ENCODE peak calls at places on chromosomes 12 and 14, in six cellular contexts. D is hepatocyte, T is stomach, I is ovary, K is psoas muscle, Y is mammary epithelial cell. B is an unnamed sample. For H3K4me1, the result is how much of the 10 kb centered on the place peaks cover.

GRCh38 chr12:14920475-14921126 is 17.7 kb downstream of the ERP27 start:
- DNase-seq in I (no peak), D (no peak), K (no peak), T (no peak), Y (no peak), B (no peak)

GRCh38 chr12:108078428-108078827 is 50.7 kb upstream of the WSCD2 start:
- DNase-seq in T (no peak), K (no peak), I (no peak), Y (no peak), D (no peak), B (no peak)

GRCh38 chr14:102971836-102972606 is 49.6 kb downstream of the AMN start:
- DNase-seq in I (no peak), K (no peak), D (no peak), T (no peak), Y (no peak), B (peak)

GRCh38 chr12:125742413-125742812 is 677.2 kb downstream of the AACS start:
- DNase-seq in K (no peak), D (no peak), I (no peak), T (no peak), Y (no peak), B (no peak)

GRCh38 chr14:64841121-64841611 is 38.5 kb downstream of the SPTB start:
- DNase-seq in Y (peak), T (no peak), D (peak), I (no peak), K (peak), B (no peak)

GRCh38 chr12:52013626-52014310 is 7.0 kb downstream of the TAMALIN start:
- DNase-seq in T (no peak), K (no peak), D (no peak), Y (no peak), I (no peak), B (no peak)

GRCh38 chr12:65962921-65963883 is 138.9 kb downstream of the HMGA2 start:
- DNase-seq in D (peak), I (peak), K (no peak), Y (no peak), T (no peak), B (no peak)

GRCh38 chr12:76033116-76034001 is 1.8 kb upstream of the PHLDA1 start:
- DNase-seq in T (no peak), I (no peak), D (peak), K (no peak), Y (peak), B (no peak)

GRCh38 chr14:68896132-68896531 is 83.0 kb downstream of the ACTN1 start:
- DNase-seq in Y (no peak), K (no peak), T (no peak), D (no peak), I (no peak), B (peak)

GRCh38 chr12:71840226-71840847 is 778 bp downstream of the TBC1D15 start:
- DNase-seq in D (peak), Y (peak), I (no peak), K (no peak), T (no peak), B (no peak)

GRCh38 chr12:57181561-57182155 is 34.2 kb upstream of the LRP1-AS start:
- DNase-seq in D (no peak), T (no peak), K (no peak), I (no peak), Y (no peak), B (no peak)

GRCh38 chr14:36300337-36300736 is 20.1 kb downstream of the MBIP start:
- DNase-seq in I (no peak), Y (no peak), T (no peak), K (no peak), D (no peak), B (no peak)

GRCh38 chr12:19988457-19988856 is 379.9 kb upstream of the PDE3A start:
- DNase-seq in I (no peak), T (no peak), D (no peak), K (no peak), Y (no peak), B (no peak)

GRCh38 chr12:14635776-14636175 is 60.6 kb downstream of the GUCY2C start:
- DNase-seq in K (no peak), I (no peak), Y (peak), T (no peak), D (no peak), B (no peak)

GRCh38 chr14:34951286-34951685 is 31.5 kb upstream of the SRP54 start:
- DNase-seq in K (no peak), D (no peak), Y (no peak), T (no peak), I (no peak), B (no peak)

GRCh38 chr12:94813314-94813713 is 163.0 kb upstream of the TMCC3 start:
- DNase-seq in Y (no peak), K (no peak), I (no peak), T (no peak), D (no peak), B (no peak)

GRCh38 chr12:4190376-4191063 is 83.0 kb upstream of the CCND2 start:
- DNase-seq in Y (no peak), K (no peak), I (no peak), D (no peak), T (no peak), B (no peak)

GRCh38 chr14:77988966-77989365 is 181.2 kb upstream of the NRXN3 start:
- DNase-seq in I (no peak), T (no peak), Y (peak), D (no peak), K (peak), B (peak)

GRCh38 chr14:82647088-82647697 is 1113.5 kb upstream of the SEL1L start:
- DNase-seq in K (no peak), T (no peak), D (no peak), I (no peak), Y (no peak), B (no peak)

GRCh38 chr12:107411792-107412535 is 273.6 kb upstream of the PWP1 start:
- DNase-seq in K (no peak), D (peak), I (no peak), T (no peak), Y (peak), B (no peak)

GRCh38 chr12:71306808-71307207 is 132.8 kb upstream of the LGR5 start:
- DNase-seq in Y (peak), D (no peak), K (no peak), T (no peak), I (no peak), B (no peak)

GRCh38 chr14:39731912-39732311 is 299.7 kb upstream of the FBXO33 start:
- DNase-seq in T (no peak), K (no peak), D (no peak), Y (no peak), I (no peak), B (no peak)

GRCh38 chr12:106245767-106246166 is 2.1 kb downstream of the CKAP4 start:
- DNase-seq in I (peak), K (peak), Y (no peak), D (peak), T (peak), B (peak)

GRCh38 chr14:106564058-106564643 is 1037.8 kb downstream of the TMEM121 start:
- DNase-seq in D (no peak), T (no peak), Y (no peak), I (no peak), K (no peak), B (no peak)

GRCh38 chr12:124727244-124727673 is 136.4 kb downstream of the SCARB1 start:
- DNase-seq in T (peak), K (peak), D (no peak), I (peak), Y (peak), B (peak)

GRCh38 chr14:103123634-103124500 is 606 bp downstream of the TNFAIP2 start:
- DNase-seq in T (peak), D (peak), K (peak), Y (no peak), I (peak), B (peak)

GRCh38 chr14:90785474-90785873 is 30.8 kb downstream of the TTC7B start:
- DNase-seq in I (peak), D (no peak), Y (no peak), K (peak), T (peak), B (peak)

GRCh38 chr12:111937429-111937828 is 75.5 kb downstream of the TMEM116 start:
- DNase-seq in K (no peak), D (no peak), I (no peak), T (no peak), Y (no peak), B (no peak)

GRCh38 chr14:74414793-74415437 is 11.1 kb downstream of the SYNDIG1L start:
- DNase-seq in Y (no peak), I (no peak), T (no peak), D (no peak), K (no peak), B (no peak)

GRCh38 chr12:110766311-110767154 is 23.8 kb upstream of the PPP1CC start:
- DNase-seq in D (no peak), T (no peak), K (peak), I (no peak), Y (no peak), B (no peak)

GRCh38 chr12:171743-172705 is 41.9 kb downstream of the SLC6A12 start:
- DNase-seq in Y (no peak), D (no peak), T (peak), K (no peak), I (no peak), B (no peak)

GRCh38 chr12:63752283-63752682 is 27.4 kb upstream of the RXYLT1 start:
- DNase-seq in D (no peak), Y (no peak), T (no peak), K (no peak), I (no peak), B (no peak)

GRCh38 chr12:15719230-15719629 is 70.0 kb downstream of the EPS8 start:
- DNase-seq in I (no peak), Y (no peak), T (no peak), K (no peak), D (no peak), B (no peak)

GRCh38 chr14:99658218-99658617 is 13.3 kb downstream of the HHIPL1 start:
- DNase-seq in I (no peak), D (no peak), K (no peak), T (no peak), Y (no peak), B (no peak)

GRCh38 chr14:104284107-104284592 is 145.8 kb downstream of the KIF26A start:
- DNase-seq in T (no peak), I (peak), D (no peak), K (peak), Y (no peak), B (peak)

DNA sequence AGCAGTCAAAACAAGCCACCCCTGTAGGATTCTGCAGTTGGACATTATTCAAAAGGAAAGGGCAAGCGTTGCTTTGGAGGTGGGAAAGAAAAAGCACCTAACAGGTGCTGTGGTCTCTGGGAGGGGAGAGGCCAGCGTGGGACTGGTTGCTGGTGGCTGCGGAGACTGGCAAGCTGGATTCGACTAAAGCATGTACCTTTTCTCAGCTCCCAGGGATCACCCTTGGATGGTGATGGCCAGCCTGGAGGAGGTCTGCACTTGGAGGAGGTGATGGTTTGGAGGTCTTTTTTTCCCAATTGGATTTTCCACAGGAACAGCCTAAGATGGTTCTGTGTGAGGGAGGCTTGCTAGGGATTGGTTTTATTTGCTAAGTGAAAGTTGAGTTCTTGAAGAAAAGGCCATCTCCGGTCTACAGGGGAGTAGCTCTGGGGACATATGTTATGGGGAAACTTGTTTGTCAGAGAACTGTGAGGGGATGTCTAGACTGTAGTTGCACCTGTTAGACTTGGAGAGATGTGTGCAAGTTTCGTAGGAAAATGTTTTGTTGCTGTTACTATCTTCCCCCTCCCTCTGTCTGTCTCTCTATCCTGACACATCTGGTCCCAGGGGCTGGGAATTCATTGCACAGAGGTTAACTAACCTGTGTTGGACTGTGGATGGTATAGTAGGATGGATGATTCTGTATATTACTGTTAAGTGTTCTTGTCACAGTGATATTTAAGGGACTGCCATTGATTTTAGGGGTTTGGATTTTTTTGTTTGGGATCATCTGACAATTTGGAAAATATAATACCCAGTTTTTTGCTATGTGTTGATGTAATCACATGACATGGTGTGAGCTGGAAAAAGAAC is 2.2 kb downstream of the DYRK2 start:
- DNase-seq in I (no peak), D (no peak), K (no peak), T (no peak), Y (no peak), B (no peak)
- H3K4me1 ChIP-seq in I (under half), D (under half), K (under half), T (under half), Y (under half), B (under half)

GRCh38 chr12:48118491-48118890 is 673 bp upstream of the PFKM start:
- DNase-seq in T (no peak), Y (no peak), D (no peak), K (no peak), I (no peak), B (no peak)
- H3K4me3 ChIP-seq in T (peak), Y (peak), D (peak), K (peak), I (peak), B (peak)

DNA sequence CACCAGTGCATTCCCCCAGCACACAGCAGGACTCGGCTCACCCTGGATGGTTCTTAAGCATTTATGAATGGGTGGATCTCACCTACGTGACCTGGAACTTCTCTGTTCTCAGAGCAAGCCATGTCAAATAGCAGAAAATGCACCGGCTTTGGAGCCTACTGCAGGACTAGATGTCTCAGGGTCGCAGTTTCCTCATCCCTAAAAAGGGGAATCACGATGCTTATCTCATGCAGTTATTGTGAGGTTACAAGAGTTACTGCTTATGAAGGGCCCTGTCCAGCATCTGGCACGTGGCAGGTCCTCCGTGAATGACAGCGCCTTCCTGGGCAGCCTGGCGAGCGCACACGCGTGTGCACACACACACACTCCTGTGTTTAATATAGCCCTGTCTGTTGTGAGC is 128.5 kb downstream of the ETV6 start:
- DNase-seq in I (no peak), Y (no peak), K (no peak), T (no peak), D (no peak), B (no peak)
- H3K4me1 ChIP-seq in I (under half), Y (under half), K (under half), T (under half), D (under half), B (under half)

GRCh38 chr12:130713581-130713991 is 2.5 kb downstream of the RIMBP2 start:
- DNase-seq in I (peak), D (no peak), K (no peak), Y (no peak), T (no peak), B (no peak)

GRCh38 chr12:130715150-130715995 is 726 bp downstream of the RIMBP2 start:
- DNase-seq in Y (no peak), K (no peak), D (peak), T (peak), I (no peak), B (no peak)

GRCh38 chr12:130714091-130714590 is 2.0 kb downstream of the RIMBP2 start:
- DNase-seq in K (no peak), D (peak), T (peak), Y (no peak), I (no peak), B (no peak)

GRCh38 chr12:130715996-130716917 is at the start of gene RIMBP2:
- DNase-seq in T (peak), D (peak), K (no peak), I (no peak), Y (peak), B (no peak)

GRCh38 chr12:130714591-130715149 is 1.4 kb downstream of the RIMBP2 start:
- DNase-seq in D (peak), K (no peak), T (no peak), I (peak), Y (no peak), B (no peak)
- H3K4me3 ChIP-seq in D (no peak), K (peak), T (peak), I (peak), Y (no peak), B (no peak)